ENCODE peak calls at places on chromosomes 1 and 21, in seven cellular contexts. One of them, this sample, is unnamed.

GRCh38 chr1:179153217-179153616 is 71.3 kb downstream of the TOR3A start:
- DNase-seq in epithelial cell of proximal tubule: no peak
- DNase-seq in cardiac fibroblast: no peak
- DNase-seq in H4: no peak
- DNase-seq in sciatic nerve: no peak
- DNase-seq in stimulated activated CD8-positive, alpha-beta memory T cell treated with anti-CD3 and anti-CD28 coated beads, Interleukin-2, amount 100 ng/mL, for 1 hour: no peak
- DNase-seq in Caco-2: no peak
- DNase-seq in this sample: no peak

GRCh38 chr1:183230403-183230802 is 44.3 kb downstream of the LAMC2 start:
- DNase-seq in H4: no peak
- DNase-seq in stimulated activated CD8-positive, alpha-beta memory T cell treated with anti-CD3 and anti-CD28 coated beads, Interleukin-2, amount 100 ng/mL, for 1 hour: no peak
- DNase-seq in cardiac fibroblast: peak; percentile 46
- DNase-seq in epithelial cell of proximal tubule: no peak
- DNase-seq in sciatic nerve: no peak
- DNase-seq in Caco-2: no peak
- DNase-seq in this sample: no peak

GRCh38 chr1:1630191-1630964 is 1.6 kb upstream of the MMP23B start:
- DNase-seq in sciatic nerve: peak; percentile 81
- DNase-seq in H4: no peak
- DNase-seq in Caco-2: no peak
- DNase-seq in cardiac fibroblast: peak; percentile 67
- DNase-seq in stimulated activated CD8-positive, alpha-beta memory T cell treated with anti-CD3 and anti-CD28 coated beads, Interleukin-2, amount 100 ng/mL, for 1 hour: peak; percentile 90
- DNase-seq in epithelial cell of proximal tubule: no peak
- DNase-seq in this sample: no peak

GRCh38 chr1:244272471-244273261 is 179.0 kb downstream of the ADSS2 start:
- DNase-seq in cardiac fibroblast: peak; percentile 93
- DNase-seq in epithelial cell of proximal tubule: peak; percentile 52
- DNase-seq in sciatic nerve: peak; percentile 77
- DNase-seq in Caco-2: peak; percentile 53
- DNase-seq in H4: peak; percentile 86
- DNase-seq in stimulated activated CD8-positive, alpha-beta memory T cell treated with anti-CD3 and anti-CD28 coated beads, Interleukin-2, amount 100 ng/mL, for 1 hour: peak; percentile 42
- DNase-seq in this sample: peak; percentile 80

GRCh38 chr1:76611782-76612445 is 255.4 kb upstream of the ST6GALNAC5 start:
- DNase-seq in cardiac fibroblast: no peak
- DNase-seq in sciatic nerve: no peak
- DNase-seq in epithelial cell of proximal tubule: no peak
- DNase-seq in Caco-2: no peak
- DNase-seq in H4: no peak
- DNase-seq in stimulated activated CD8-positive, alpha-beta memory T cell treated with anti-CD3 and anti-CD28 coated beads, Interleukin-2, amount 100 ng/mL, for 1 hour: no peak
- DNase-seq in this sample: no peak

GRCh38 chr1:14567056-14567455 is 31.4 kb upstream of the KAZN start:
- DNase-seq in epithelial cell of proximal tubule: no peak
- DNase-seq in H4: no peak
- DNase-seq in cardiac fibroblast: no peak
- DNase-seq in sciatic nerve: no peak
- DNase-seq in stimulated activated CD8-positive, alpha-beta memory T cell treated with anti-CD3 and anti-CD28 coated beads, Interleukin-2, amount 100 ng/mL, for 1 hour: no peak
- DNase-seq in Caco-2: no peak
- DNase-seq in this sample: no peak

GRCh38 chr1:17170571-17170970 is 34.4 kb upstream of the PADI1 start:
- DNase-seq in cardiac fibroblast: peak; percentile 21
- DNase-seq in H4: peak; percentile 79
- DNase-seq in stimulated activated CD8-positive, alpha-beta memory T cell treated with anti-CD3 and anti-CD28 coated beads, Interleukin-2, amount 100 ng/mL, for 1 hour: no peak
- DNase-seq in Caco-2: no peak
- DNase-seq in epithelial cell of proximal tubule: no peak
- DNase-seq in sciatic nerve: no peak
- DNase-seq in this sample: no peak

GRCh38 chr1:215344534-215344933 is 222.6 kb upstream of the KCTD3 start:
- DNase-seq in H4: no peak
- DNase-seq in stimulated activated CD8-positive, alpha-beta memory T cell treated with anti-CD3 and anti-CD28 coated beads, Interleukin-2, amount 100 ng/mL, for 1 hour: no peak
- DNase-seq in epithelial cell of proximal tubule: no peak
- DNase-seq in cardiac fibroblast: peak; percentile 2
- DNase-seq in sciatic nerve: no peak
- DNase-seq in Caco-2: no peak
- DNase-seq in this sample: no peak

GRCh38 chr1:183277821-183278735 is 92.0 kb downstream of the LAMC2 start:
- DNase-seq in cardiac fibroblast: peak; percentile 96
- DNase-seq in stimulated activated CD8-positive, alpha-beta memory T cell treated with anti-CD3 and anti-CD28 coated beads, Interleukin-2, amount 100 ng/mL, for 1 hour: no peak
- DNase-seq in Caco-2: no peak
- DNase-seq in H4: no peak
- DNase-seq in epithelial cell of proximal tubule: no peak
- DNase-seq in sciatic nerve: no peak
- DNase-seq in this sample: no peak

GRCh38 chr21:38460171-38460742 is 38.0 kb downstream of the ERG start:
- DNase-seq in Caco-2: no peak
- DNase-seq in sciatic nerve: no peak
- DNase-seq in H4: no peak
- DNase-seq in cardiac fibroblast: peak; percentile 83
- DNase-seq in stimulated activated CD8-positive, alpha-beta memory T cell treated with anti-CD3 and anti-CD28 coated beads, Interleukin-2, amount 100 ng/mL, for 1 hour: no peak
- DNase-seq in epithelial cell of proximal tubule: no peak
- DNase-seq in this sample: no peak

GRCh38 chr1:56031011-56031410 is 548.4 kb downstream of the PLPP3 start:
- DNase-seq in stimulated activated CD8-positive, alpha-beta memory T cell treated with anti-CD3 and anti-CD28 coated beads, Interleukin-2, amount 100 ng/mL, for 1 hour: no peak
- DNase-seq in H4: no peak
- DNase-seq in cardiac fibroblast: no peak
- DNase-seq in Caco-2: no peak
- DNase-seq in epithelial cell of proximal tubule: no peak
- DNase-seq in sciatic nerve: no peak
- DNase-seq in this sample: no peak

GRCh38 chr1:65431111-65431705 is 10.7 kb downstream of the LEPR start:
- DNase-seq in stimulated activated CD8-positive, alpha-beta memory T cell treated with anti-CD3 and anti-CD28 coated beads, Interleukin-2, amount 100 ng/mL, for 1 hour: no peak
- DNase-seq in sciatic nerve: no peak
- DNase-seq in epithelial cell of proximal tubule: no peak
- DNase-seq in cardiac fibroblast: peak; percentile 82
- DNase-seq in Caco-2: no peak
- DNase-seq in H4: peak; percentile 35
- DNase-seq in this sample: no peak

GRCh38 chr1:21337459-21337930 is 47.2 kb upstream of the ECE1 start:
- DNase-seq in stimulated activated CD8-positive, alpha-beta memory T cell treated with anti-CD3 and anti-CD28 coated beads, Interleukin-2, amount 100 ng/mL, for 1 hour: no peak
- DNase-seq in H4: no peak
- DNase-seq in epithelial cell of proximal tubule: no peak
- DNase-seq in cardiac fibroblast: no peak
- DNase-seq in Caco-2: no peak
- DNase-seq in sciatic nerve: no peak
- DNase-seq in this sample: no peak

GRCh38 chr1:160342520-160342919 is 530 bp downstream of the COPA start:
- DNase-seq in epithelial cell of proximal tubule: no peak
- DNase-seq in Caco-2: no peak
- DNase-seq in sciatic nerve: no peak
- DNase-seq in stimulated activated CD8-positive, alpha-beta memory T cell treated with anti-CD3 and anti-CD28 coated beads, Interleukin-2, amount 100 ng/mL, for 1 hour: no peak
- DNase-seq in cardiac fibroblast: peak; percentile 20
- DNase-seq in H4: no peak
- DNase-seq in this sample: peak; percentile 0

GRCh38 chr1:91948501-91949355 is 473 bp upstream of the BRDT start:
- DNase-seq in stimulated activated CD8-positive, alpha-beta memory T cell treated with anti-CD3 and anti-CD28 coated beads, Interleukin-2, amount 100 ng/mL, for 1 hour: no peak
- DNase-seq in cardiac fibroblast: no peak
- DNase-seq in sciatic nerve: no peak
- DNase-seq in H4: no peak
- DNase-seq in epithelial cell of proximal tubule: no peak
- DNase-seq in Caco-2: no peak
- DNase-seq in this sample: no peak

GRCh38 chr1:13965770-13966398 is 265.9 kb downstream of the PRDM2 start:
- DNase-seq in H4: peak; percentile 64
- DNase-seq in Caco-2: peak; percentile 46
- DNase-seq in cardiac fibroblast: peak; percentile 87
- DNase-seq in epithelial cell of proximal tubule: no peak
- DNase-seq in sciatic nerve: peak; percentile 72
- DNase-seq in stimulated activated CD8-positive, alpha-beta memory T cell treated with anti-CD3 and anti-CD28 coated beads, Interleukin-2, amount 100 ng/mL, for 1 hour: no peak
- DNase-seq in this sample: peak; percentile 4

GRCh38 chr21:15659768-15660423 is 69.9 kb upstream of the USP25 start:
- DNase-seq in cardiac fibroblast: no peak
- DNase-seq in sciatic nerve: no peak
- DNase-seq in H4: no peak
- DNase-seq in epithelial cell of proximal tubule: peak; percentile 89
- DNase-seq in Caco-2: peak; percentile 78
- DNase-seq in stimulated activated CD8-positive, alpha-beta memory T cell treated with anti-CD3 and anti-CD28 coated beads, Interleukin-2, amount 100 ng/mL, for 1 hour: no peak
- DNase-seq in this sample: no peak

GRCh38 chr1:66752000-66752592 is at the start of gene DYNLT5:
- DNase-seq in H4: no peak
- DNase-seq in sciatic nerve: peak; percentile 67
- DNase-seq in cardiac fibroblast: peak; percentile 59
- DNase-seq in epithelial cell of proximal tubule: no peak
- DNase-seq in Caco-2: no peak
- DNase-seq in stimulated activated CD8-positive, alpha-beta memory T cell treated with anti-CD3 and anti-CD28 coated beads, Interleukin-2, amount 100 ng/mL, for 1 hour: no peak
- DNase-seq in this sample: no peak

GRCh38 chr1:34681481-34682451 is 73.1 kb upstream of the GJB5 start:
- DNase-seq in epithelial cell of proximal tubule: peak; percentile 15
- DNase-seq in sciatic nerve: no peak
- DNase-seq in cardiac fibroblast: peak; percentile 45
- DNase-seq in stimulated activated CD8-positive, alpha-beta memory T cell treated with anti-CD3 and anti-CD28 coated beads, Interleukin-2, amount 100 ng/mL, for 1 hour: peak; percentile 15
- DNase-seq in H4: no peak
- DNase-seq in Caco-2: peak; percentile 57
- DNase-seq in this sample: no peak

GRCh38 chr1:5980314-5981008 is 11.8 kb downstream of the NPHP4 start:
- DNase-seq in sciatic nerve: no peak
- DNase-seq in H4: peak; percentile 60
- DNase-seq in cardiac fibroblast: peak; percentile 77
- DNase-seq in Caco-2: no peak
- DNase-seq in stimulated activated CD8-positive, alpha-beta memory T cell treated with anti-CD3 and anti-CD28 coated beads, Interleukin-2, amount 100 ng/mL, for 1 hour: no peak
- DNase-seq in epithelial cell of proximal tubule: no peak
- DNase-seq in this sample: no peak

GRCh38 chr1:212605441-212605976 is 3.1 kb upstream of the ATF3 start:
- DNase-seq in H4: no peak
- DNase-seq in stimulated activated CD8-positive, alpha-beta memory T cell treated with anti-CD3 and anti-CD28 coated beads, Interleukin-2, amount 100 ng/mL, for 1 hour: no peak
- DNase-seq in cardiac fibroblast: peak; percentile 17
- DNase-seq in sciatic nerve: no peak
- DNase-seq in epithelial cell of proximal tubule: no peak
- DNase-seq in Caco-2: no peak
- DNase-seq in this sample: no peak

GRCh38 chr1:34479731-34480130 is 275.1 kb upstream of the GJB5 start:
- DNase-seq in cardiac fibroblast: no peak
- DNase-seq in H4: no peak
- DNase-seq in stimulated activated CD8-positive, alpha-beta memory T cell treated with anti-CD3 and anti-CD28 coated beads, Interleukin-2, amount 100 ng/mL, for 1 hour: no peak
- DNase-seq in sciatic nerve: no peak
- DNase-seq in epithelial cell of proximal tubule: no peak
- DNase-seq in Caco-2: no peak
- DNase-seq in this sample: no peak

GRCh38 chr21:38950388-38951094 is 144.8 kb downstream of the ETS2 start:
- DNase-seq in epithelial cell of proximal tubule: no peak
- DNase-seq in sciatic nerve: no peak
- DNase-seq in H4: no peak
- DNase-seq in cardiac fibroblast: peak; percentile 53
- DNase-seq in Caco-2: peak; percentile 67
- DNase-seq in stimulated activated CD8-positive, alpha-beta memory T cell treated with anti-CD3 and anti-CD28 coated beads, Interleukin-2, amount 100 ng/mL, for 1 hour: no peak
- DNase-seq in this sample: no peak

GRCh38 chr1:1703796-1704195 is 11.2 kb upstream of the SLC35E2B start:
- DNase-seq in H4: no peak
- DNase-seq in epithelial cell of proximal tubule: no peak
- DNase-seq in cardiac fibroblast: no peak
- DNase-seq in Caco-2: no peak
- DNase-seq in sciatic nerve: peak; percentile 54
- DNase-seq in stimulated activated CD8-positive, alpha-beta memory T cell treated with anti-CD3 and anti-CD28 coated beads, Interleukin-2, amount 100 ng/mL, for 1 hour: no peak
- DNase-seq in this sample: no peak

GRCh38 chr1:24216730-24217129 is 29.6 kb upstream of the IFNLR1 start:
- DNase-seq in H4: no peak
- DNase-seq in sciatic nerve: no peak
- DNase-seq in cardiac fibroblast: no peak
- DNase-seq in Caco-2: no peak
- DNase-seq in stimulated activated CD8-positive, alpha-beta memory T cell treated with anti-CD3 and anti-CD28 coated beads, Interleukin-2, amount 100 ng/mL, for 1 hour: no peak
- DNase-seq in epithelial cell of proximal tubule: no peak
- DNase-seq in this sample: no peak

GRCh38 chr1:163398980-163399379 is 77.2 kb downstream of the NUF2 start:
- DNase-seq in cardiac fibroblast: no peak
- DNase-seq in sciatic nerve: no peak
- DNase-seq in epithelial cell of proximal tubule: no peak
- DNase-seq in Caco-2: no peak
- DNase-seq in stimulated activated CD8-positive, alpha-beta memory T cell treated with anti-CD3 and anti-CD28 coated beads, Interleukin-2, amount 100 ng/mL, for 1 hour: no peak
- DNase-seq in H4: no peak
- DNase-seq in this sample: no peak